ENCODE peak calls at places on chromosomes 6 and 20, in ten cellular contexts. One of them, this sample, is unnamed.

GRCh38 chr6:49406241-49406970 is 56.6 kb downstream of the MMUT start:
- DNase-seq in CD8-positive, alpha-beta memory T cell: no peak
- DNase-seq in SK-N-DZ: no peak
- DNase-seq in activated T-cell treated with anti-CD3 and anti-CD28 coated beads for 4 hours: no peak
- DNase-seq in lower leg skin: no peak
- DNase-seq in sciatic nerve: no peak
- DNase-seq in HFFc6: no peak
- DNase-seq in hepatocyte: no peak
- DNase-seq in stimulated activated CD4-positive, alpha-beta T cell treated with anti-CD3 and anti-CD28 coated beads, Interleukin-2, amount 100 ng/mL, for 48 hours: no peak
- DNase-seq in ascending aorta: no peak
- DNase-seq in this sample: no peak

GRCh38 chr6:77650098-77650663 is 2.7 kb upstream of the MEI4 start:
- DNase-seq in sciatic nerve: peak
- DNase-seq in activated T-cell treated with anti-CD3 and anti-CD28 coated beads for 4 hours: no peak
- DNase-seq in hepatocyte: peak
- DNase-seq in lower leg skin: no peak
- DNase-seq in HFFc6: no peak
- DNase-seq in CD8-positive, alpha-beta memory T cell: no peak
- DNase-seq in SK-N-DZ: no peak
- DNase-seq in ascending aorta: no peak
- DNase-seq in stimulated activated CD4-positive, alpha-beta T cell treated with anti-CD3 and anti-CD28 coated beads, Interleukin-2, amount 100 ng/mL, for 48 hours: peak
- DNase-seq in this sample: no peak

GRCh38 chr6:10420546-10421507 is 6.0 kb upstream of the TFAP2A start:
- DNase-seq in sciatic nerve: no peak
- DNase-seq in activated T-cell treated with anti-CD3 and anti-CD28 coated beads for 4 hours: no peak
- DNase-seq in lower leg skin: no peak
- DNase-seq in SK-N-DZ: no peak
- DNase-seq in hepatocyte: peak
- DNase-seq in ascending aorta: no peak
- DNase-seq in CD8-positive, alpha-beta memory T cell: no peak
- DNase-seq in HFFc6: no peak
- DNase-seq in stimulated activated CD4-positive, alpha-beta T cell treated with anti-CD3 and anti-CD28 coated beads, Interleukin-2, amount 100 ng/mL, for 48 hours: no peak
- DNase-seq in this sample: no peak

GRCh38 chr6:157921685-157922367 is 59.8 kb upstream of the SYNJ2 start:
- DNase-seq in SK-N-DZ: no peak
- DNase-seq in HFFc6: peak
- DNase-seq in CD8-positive, alpha-beta memory T cell: no peak
- DNase-seq in stimulated activated CD4-positive, alpha-beta T cell treated with anti-CD3 and anti-CD28 coated beads, Interleukin-2, amount 100 ng/mL, for 48 hours: no peak
- DNase-seq in ascending aorta: no peak
- DNase-seq in activated T-cell treated with anti-CD3 and anti-CD28 coated beads for 4 hours: no peak
- DNase-seq in sciatic nerve: no peak
- DNase-seq in lower leg skin: peak
- DNase-seq in hepatocyte: no peak
- DNase-seq in this sample: no peak

GRCh38 chr6:53986721-53987526 is 124.3 kb upstream of the MLIP start:
- DNase-seq in HFFc6: peak
- DNase-seq in stimulated activated CD4-positive, alpha-beta T cell treated with anti-CD3 and anti-CD28 coated beads, Interleukin-2, amount 100 ng/mL, for 48 hours: no peak
- DNase-seq in activated T-cell treated with anti-CD3 and anti-CD28 coated beads for 4 hours: no peak
- DNase-seq in ascending aorta: no peak
- DNase-seq in hepatocyte: peak
- DNase-seq in sciatic nerve: no peak
- DNase-seq in SK-N-DZ: peak
- DNase-seq in CD8-positive, alpha-beta memory T cell: no peak
- DNase-seq in lower leg skin: no peak
- DNase-seq in this sample: no peak

GRCh38 chr6:157268396-157268795 is 54.9 kb downstream of the TMEM242 start:
- DNase-seq in hepatocyte: no peak
- DNase-seq in ascending aorta: no peak
- DNase-seq in HFFc6: no peak
- DNase-seq in activated T-cell treated with anti-CD3 and anti-CD28 coated beads for 4 hours: no peak
- DNase-seq in stimulated activated CD4-positive, alpha-beta T cell treated with anti-CD3 and anti-CD28 coated beads, Interleukin-2, amount 100 ng/mL, for 48 hours: no peak
- DNase-seq in lower leg skin: no peak
- DNase-seq in SK-N-DZ: no peak
- DNase-seq in sciatic nerve: no peak
- DNase-seq in CD8-positive, alpha-beta memory T cell: no peak
- DNase-seq in this sample: no peak

GRCh38 chr6:10190042-10190441 is 224.8 kb downstream of the TFAP2A start:
- DNase-seq in ascending aorta: no peak
- DNase-seq in stimulated activated CD4-positive, alpha-beta T cell treated with anti-CD3 and anti-CD28 coated beads, Interleukin-2, amount 100 ng/mL, for 48 hours: no peak
- DNase-seq in CD8-positive, alpha-beta memory T cell: no peak
- DNase-seq in lower leg skin: no peak
- DNase-seq in hepatocyte: peak
- DNase-seq in sciatic nerve: no peak
- DNase-seq in SK-N-DZ: no peak
- DNase-seq in activated T-cell treated with anti-CD3 and anti-CD28 coated beads for 4 hours: no peak
- DNase-seq in HFFc6: peak
- DNase-seq in this sample: no peak

GRCh38 chr20:43583982-43584432 is 6.7 kb upstream of the IFT52 start:
- DNase-seq in SK-N-DZ: no peak
- DNase-seq in ascending aorta: peak
- DNase-seq in CD8-positive, alpha-beta memory T cell: no peak
- DNase-seq in stimulated activated CD4-positive, alpha-beta T cell treated with anti-CD3 and anti-CD28 coated beads, Interleukin-2, amount 100 ng/mL, for 48 hours: no peak
- DNase-seq in HFFc6: peak
- DNase-seq in lower leg skin: peak
- DNase-seq in sciatic nerve: peak
- DNase-seq in activated T-cell treated with anti-CD3 and anti-CD28 coated beads for 4 hours: no peak
- DNase-seq in hepatocyte: peak
- DNase-seq in this sample: no peak

GRCh38 chr6:17744019-17744756 is 37.5 kb upstream of the NUP153 start:
- DNase-seq in HFFc6: no peak
- DNase-seq in activated T-cell treated with anti-CD3 and anti-CD28 coated beads for 4 hours: no peak
- DNase-seq in sciatic nerve: no peak
- DNase-seq in stimulated activated CD4-positive, alpha-beta T cell treated with anti-CD3 and anti-CD28 coated beads, Interleukin-2, amount 100 ng/mL, for 48 hours: no peak
- DNase-seq in ascending aorta: no peak
- DNase-seq in hepatocyte: no peak
- DNase-seq in lower leg skin: no peak
- DNase-seq in SK-N-DZ: no peak
- DNase-seq in CD8-positive, alpha-beta memory T cell: no peak
- DNase-seq in this sample: no peak

GRCh38 chr20:34861386-34862084 is 11.1 kb downstream of the GGT7 start:
- DNase-seq in ascending aorta: no peak
- DNase-seq in sciatic nerve: no peak
- DNase-seq in HFFc6: no peak
- DNase-seq in activated T-cell treated with anti-CD3 and anti-CD28 coated beads for 4 hours: no peak
- DNase-seq in stimulated activated CD4-positive, alpha-beta T cell treated with anti-CD3 and anti-CD28 coated beads, Interleukin-2, amount 100 ng/mL, for 48 hours: no peak
- DNase-seq in CD8-positive, alpha-beta memory T cell: no peak
- DNase-seq in lower leg skin: no peak
- DNase-seq in SK-N-DZ: no peak
- DNase-seq in hepatocyte: no peak
- DNase-seq in this sample: no peak

GRCh38 chr6:159981171-159981571 is 12.3 kb downstream of the IGF2R start:
- DNase-seq in activated T-cell treated with anti-CD3 and anti-CD28 coated beads for 4 hours: peak
- DNase-seq in SK-N-DZ: no peak
- DNase-seq in HFFc6: no peak
- DNase-seq in lower leg skin: no peak
- DNase-seq in hepatocyte: no peak
- DNase-seq in sciatic nerve: no peak
- DNase-seq in stimulated activated CD4-positive, alpha-beta T cell treated with anti-CD3 and anti-CD28 coated beads, Interleukin-2, amount 100 ng/mL, for 48 hours: no peak
- DNase-seq in ascending aorta: no peak
- DNase-seq in CD8-positive, alpha-beta memory T cell: no peak
- DNase-seq in this sample: no peak